ENCODE peak calls at places on chromosomes 7 and 10, in six cellular contexts. G is H1, M is GM12878, L is K562, I is HCT116, S is HepG2. P is an unnamed sample. For H3K9me3, the result is how much of the 10 kb centered on the place peaks cover.

GRCh38 chr7:28684729-28685211 is 272.5 kb downstream of the CREB5 start:
- DNase-seq in I (no peak), G (no peak), L (no peak), S (no peak), M (no peak), P (no peak)

GRCh38 chr7:27835408-27835807 is 95.4 kb downstream of the TAX1BP1 start:
- DNase-seq in I (no peak), M (no peak), L (no peak), S (no peak), G (no peak), P (no peak)

GRCh38 chr7:129855234-129855673 is 97.5 kb downstream of the UBE2H start:
- DNase-seq in G (no peak), L (no peak), S (no peak), M (no peak), I (no peak), P (no peak)

GRCh38 chr7:129870668-129871067 is 82.1 kb downstream of the UBE2H start:
- DNase-seq in I (no peak), L (no peak), M (no peak), G (no peak), S (no peak), P (no peak)

GRCh38 chr10:63536678-63537077 is 15.5 kb downstream of the REEP3 start:
- DNase-seq in I (no peak), S (no peak), G (no peak), L (no peak), M (no peak), P (no peak)

GRCh38 chr7:106737202-106737562 is 76.2 kb upstream of the CCDC71L start:
- DNase-seq in M (no peak), G (no peak), I (no peak), L (no peak), S (no peak), P (no peak)

GRCh38 chr7:80135306-80136104 is 874 bp downstream of the GNAI1 start:
- DNase-seq in G (no peak), L (no peak), M (no peak), S (no peak), I (no peak), P (peak)

GRCh38 chr10:88499569-88500470 is 83.3 kb downstream of the RNLS start:
- DNase-seq in L (no peak), M (no peak), G (no peak), I (no peak), S (no peak), P (no peak)

GRCh38 chr7:29375641-29376562 is 181.3 kb downstream of the CHN2 start:
- DNase-seq in G (no peak), L (no peak), M (no peak), I (peak), S (peak), P (peak)

GRCh38 chr7:111053035-111053434 is 37.9 kb upstream of the LRRN3 start:
- DNase-seq in S (no peak), L (no peak), G (no peak), I (no peak), M (no peak), P (no peak)

GRCh38 chr10:29499993-29500537 is 134.7 kb downstream of the SVIL start:
- DNase-seq in G (no peak), M (no peak), L (no peak), I (no peak), S (no peak), P (no peak)

GRCh38 chr7:51316262-51316665 is 345 bp downstream of the COBL start:
- DNase-seq in L (no peak), M (no peak), I (no peak), S (no peak), G (peak), P (no peak)

GRCh38 chr10:93445097-93445960 is 36.8 kb downstream of the MYOF start:
- DNase-seq in G (peak), M (no peak), S (peak), L (peak), I (peak), P (peak)

GRCh38 chr10:61943699-61944444 is 42.4 kb downstream of the ARID5B start:
- DNase-seq in M (no peak), S (no peak), L (no peak), I (no peak), G (no peak), P (no peak)

GRCh38 chr7:73437699-73438416 is 4.3 kb downstream of the FZD9 start:
- DNase-seq in G (peak), S (no peak), L (no peak), M (no peak), I (no peak), P (no peak)

GRCh38 chr7:129949292-129950133 is 3.2 kb downstream of the UBE2H start:
- DNase-seq in I (peak), S (peak), L (no peak), G (peak), M (peak), P (peak)

GRCh38 chr7:44113764-44114354 is 9.5 kb downstream of the POLD2 start:
- DNase-seq in L (no peak), M (no peak), S (no peak), G (no peak), I (no peak), P (no peak)

GRCh38 chr10:122499491-122499941 is 38.2 kb downstream of the HTRA1 start:
- DNase-seq in G (no peak), S (no peak), M (no peak), I (no peak), L (no peak), P (no peak)

GRCh38 chr10:1642600-1643160 is 94.6 kb downstream of the ADARB2 start:
- DNase-seq in L (no peak), I (no peak), G (no peak), S (no peak), M (no peak), P (no peak)
- TF ChIP-seq ZNF274 in L (no peak), I (no peak), G (no peak), S (no peak), M (no peak), P (no peak)

GRCh38 chr10:8563478-8563877 is 509.0 kb downstream of the GATA3 start:
- DNase-seq in L (no peak), S (no peak), I (no peak), G (no peak), M (no peak), P (no peak)
- H3K9me3 ChIP-seq in L (under half), S (under half), I (under half), G (under half), M (under half), P (under half)

DNA sequence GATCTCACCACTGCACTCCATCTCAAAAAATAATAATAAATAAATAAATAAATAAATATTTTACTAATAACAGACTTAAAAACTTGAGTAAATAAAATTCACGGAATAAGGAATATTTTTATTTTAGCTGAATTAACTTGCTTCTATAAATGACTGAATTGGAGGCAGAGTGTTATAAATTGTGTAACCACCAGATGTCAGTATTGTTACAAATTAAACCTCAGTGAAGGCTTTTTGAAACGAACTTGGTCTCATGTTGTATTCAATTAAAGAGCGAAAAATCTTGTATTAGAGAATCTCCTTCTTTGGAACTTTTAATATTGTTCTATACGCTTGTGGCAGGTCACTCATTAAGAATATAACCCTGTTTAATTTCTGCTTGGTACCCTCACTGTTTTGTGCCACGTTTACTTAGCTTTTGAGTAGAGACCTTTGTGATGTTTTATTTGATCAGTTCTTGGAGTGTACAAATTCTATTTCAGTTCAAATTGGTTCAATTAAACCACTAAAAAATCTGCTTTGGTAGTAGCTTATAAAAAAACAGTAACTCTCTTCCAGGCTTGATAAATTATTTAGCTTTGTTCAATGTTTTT is 45.6 kb upstream of the SCIN start:
- DNase-seq in S (peak), I (peak), M (peak), G (no peak), L (peak), P (no peak)
- TF ChIP-seq ZNF274 in S (no peak), I (no peak), M (no peak), G (no peak), L (no peak), P (no peak)

GRCh38 chr7:42549212-42549611 is 312.2 kb upstream of the GLI3 start:
- DNase-seq in L (no peak), I (no peak), G (no peak), S (no peak), M (no peak), P (no peak)
- H3K9me3 ChIP-seq in L (under half), I (under half), G (under half), S (half or more), M (under half), P (half or more)

GRCh38 chr7:121083138-121083789 is 94.8 kb downstream of the CPED1 start:
- DNase-seq in M (no peak), S (no peak), G (no peak), L (peak), I (no peak), P (no peak)
- TF ChIP-seq ZNF274 in M (no peak), S (no peak), G (no peak), L (peak), I (no peak), P (no peak)

GRCh38 chr10:84333864-84334451 is 5.6 kb downstream of the CCSER2 start:
- DNase-seq in M (no peak), I (no peak), S (no peak), L (peak), G (no peak), P (no peak)

GRCh38 chr10:84331091-84331490 is 2.7 kb downstream of the CCSER2 start:
- DNase-seq in M (no peak), I (no peak), G (no peak), S (no peak), L (no peak), P (no peak)

GRCh38 chr10:84328303-84329093 is at the start of gene CCSER2:
- DNase-seq in L (peak), S (peak), G (peak), M (no peak), I (peak), P (peak)

GRCh38 chr10:84329094-84329611 is 764 bp downstream of the CCSER2 start:
- DNase-seq in G (no peak), I (no peak), L (peak), M (no peak), S (peak), P (no peak)

GRCh38 chr10:84329986-84330651 is 1.7 kb downstream of the CCSER2 start:
- DNase-seq in M (peak), L (no peak), G (no peak), S (no peak), I (no peak), P (no peak)
- H3K9me3 ChIP-seq in M (under half), L (under half), G (under half), S (under half), I (under half), P (under half)

GRCh38 chr7:85031475-85031874 is 155.4 kb downstream of the SEMA3D start:
- DNase-seq in L (no peak), S (no peak), I (no peak), M (no peak), G (no peak), P (no peak)

GRCh38 chr7:85025312-85025756 is 161.5 kb downstream of the SEMA3D start:
- DNase-seq in L (no peak), S (no peak), I (no peak), G (no peak), M (no peak), P (no peak)

GRCh38 chr7:85033263-85033662 is 153.6 kb downstream of the SEMA3D start:
- DNase-seq in S (no peak), G (no peak), L (no peak), I (no peak), M (no peak), P (no peak)

GRCh38 chr7:85030893-85031292 is 156.0 kb downstream of the SEMA3D start:
- DNase-seq in M (no peak), S (peak), I (peak), L (peak), G (no peak), P (no peak)
- TF ChIP-seq ZNF274 in M (no peak), S (no peak), I (no peak), L (no peak), G (no peak), P (no peak)